ENCODE peak calls at places on chromosomes 12 and 14, in five cellular contexts. One of them, this sample, is unnamed.

GRCh38 chr12:58803893-58804292 is 116.4 kb downstream of the LRIG3 start:
- DNase-seq in activated CD4-positive, CD25-positive, alpha-beta regulatory T cell: no peak
- DNase-seq in astrocyte of the spinal cord: peak
- DNase-seq in CD14-positive monocyte: no peak
- DNase-seq in A172: peak
- DNase-seq in this sample: no peak

GRCh38 chr14:96754845-96755184 is 42.4 kb upstream of the VRK1 start:
- DNase-seq in astrocyte of the spinal cord: no peak
- DNase-seq in activated CD4-positive, CD25-positive, alpha-beta regulatory T cell: no peak
- DNase-seq in A172: no peak
- DNase-seq in CD14-positive monocyte: no peak
- DNase-seq in this sample: no peak

GRCh38 chr12:76455582-76456345 is 103.8 kb downstream of the OSBPL8 start:
- DNase-seq in CD14-positive monocyte: no peak
- DNase-seq in astrocyte of the spinal cord: peak
- DNase-seq in A172: peak
- DNase-seq in activated CD4-positive, CD25-positive, alpha-beta regulatory T cell: no peak
- DNase-seq in this sample: peak

GRCh38 chr12:44847888-44848770 is 28.0 kb downstream of the NELL2 start:
- DNase-seq in activated CD4-positive, CD25-positive, alpha-beta regulatory T cell: peak
- DNase-seq in CD14-positive monocyte: no peak
- DNase-seq in astrocyte of the spinal cord: no peak
- DNase-seq in A172: no peak
- DNase-seq in this sample: no peak

GRCh38 chr14:102196436-102197230 is 56.9 kb downstream of the WDR20 start:
- DNase-seq in astrocyte of the spinal cord: no peak
- DNase-seq in activated CD4-positive, CD25-positive, alpha-beta regulatory T cell: no peak
- DNase-seq in A172: no peak
- DNase-seq in CD14-positive monocyte: no peak
- DNase-seq in this sample: no peak

GRCh38 chr14:95307402-95308041 is 12.2 kb downstream of the CLMN start:
- DNase-seq in activated CD4-positive, CD25-positive, alpha-beta regulatory T cell: no peak
- DNase-seq in CD14-positive monocyte: no peak
- DNase-seq in astrocyte of the spinal cord: no peak
- DNase-seq in A172: no peak
- DNase-seq in this sample: no peak

GRCh38 chr12:57829025-57829777 is 10.7 kb upstream of the AVIL start:
- DNase-seq in activated CD4-positive, CD25-positive, alpha-beta regulatory T cell: no peak
- DNase-seq in A172: no peak
- DNase-seq in astrocyte of the spinal cord: no peak
- DNase-seq in CD14-positive monocyte: no peak
- DNase-seq in this sample: no peak

GRCh38 chr12:11856971-11857370 is 207.5 kb downstream of the ETV6 start:
- DNase-seq in A172: no peak
- DNase-seq in CD14-positive monocyte: peak
- DNase-seq in activated CD4-positive, CD25-positive, alpha-beta regulatory T cell: no peak
- DNase-seq in astrocyte of the spinal cord: no peak
- DNase-seq in this sample: no peak

GRCh38 chr14:22848391-22849164 is 12.2 kb downstream of the MMP14 start:
- DNase-seq in activated CD4-positive, CD25-positive, alpha-beta regulatory T cell: no peak
- DNase-seq in A172: no peak
- DNase-seq in astrocyte of the spinal cord: peak
- DNase-seq in CD14-positive monocyte: no peak
- DNase-seq in this sample: peak